ENCODE peak calls at places on chromosomes 11 and 22, in five cellular contexts. F, I, U, Z and V are unnamed samples.

GRCh38 chr11:351411-351810 is 17.9 kb upstream of the B4GALNT4 start:
- DNase-seq in F (no peak), I (no peak), U (no peak), Z (no peak), V (no peak)

GRCh38 chr11:10263929-10264328 is 30.1 kb downstream of the SBF2 start:
- DNase-seq in F (no peak), I (no peak), U (no peak), Z (no peak), V (no peak)

GRCh38 chr11:32960553-32961164 is 55.0 kb upstream of the DEPDC7 start:
- DNase-seq in F (peak), I (no peak), U (peak), Z (peak), V (peak)

GRCh38 chr11:121341609-121342008 is 49.0 kb downstream of the SC5D start:
- DNase-seq in F (no peak), I (no peak), U (no peak), Z (no peak), V (no peak)

GRCh38 chr11:88280673-88281316 is 56.7 kb downstream of the CTSC start:
- DNase-seq in F (no peak), I (no peak), U (no peak), Z (no peak), V (no peak)

GRCh38 chr11:93775289-93775688 is 8.8 kb upstream of the MED17 start:
- DNase-seq in F (peak), I (peak), U (peak), Z (no peak), V (peak)

GRCh38 chr11:73752216-73752867 is 8.5 kb downstream of the RAB6A start:
- DNase-seq in F (no peak), I (no peak), U (no peak), Z (no peak), V (no peak)

GRCh38 chr22:36355894-36356293 is 31.9 kb downstream of the MYH9 start:
- DNase-seq in F (no peak), I (no peak), U (no peak), Z (no peak), V (no peak)

GRCh38 chr11:61484541-61484940 is 24.0 kb upstream of the LRRC10B start:
- DNase-seq in F (no peak), I (no peak), U (no peak), Z (no peak), V (no peak)

GRCh38 chr11:35615911-35616900 is 2.1 kb upstream of the FJX1 start:
- DNase-seq in F (peak), I (no peak), U (peak), Z (no peak), V (peak)

GRCh38 chr11:7851391-7851790 is 54.6 kb upstream of the OR5P2 start:
- DNase-seq in F (no peak), I (no peak), U (peak), Z (no peak), V (peak)

GRCh38 chr22:31829505-31829904 is 75.7 kb downstream of the DEPDC5 start:
- DNase-seq in F (peak), I (no peak), U (peak), Z (peak), V (peak)

GRCh38 chr11:76653674-76654309 is 16.8 kb downstream of the LRRC32 start:
- DNase-seq in F (no peak), I (peak), U (no peak), Z (no peak), V (no peak)

GRCh38 chr11:94183886-94184264 is 55.2 kb downstream of the PANX1 start:
- DNase-seq in F (peak), I (peak), U (peak), Z (peak), V (peak)

GRCh38 chr11:126607374-126607773 is 251.9 kb downstream of the ST3GAL4 start:
- DNase-seq in F (peak), I (peak), U (peak), Z (no peak), V (peak)

GRCh38 chr11:44750440-44751005 is 23.8 kb downstream of the TSPAN18 start:
- DNase-seq in F (no peak), I (no peak), U (no peak), Z (no peak), V (no peak)

GRCh38 chr11:27722117-27722844 is 22.0 kb upstream of the BDNF start:
- DNase-seq in F (no peak), I (peak), U (no peak), Z (no peak), V (no peak)

GRCh38 chr11:92152245-92152644 is 72.4 kb upstream of the FAT3 start:
- DNase-seq in F (peak), I (peak), U (no peak), Z (no peak), V (peak)

GRCh38 chr11:104582431-104582830 is 315.8 kb downstream of the CASP12 start:
- DNase-seq in F (no peak), I (no peak), U (no peak), Z (no peak), V (no peak)

GRCh38 chr11:117668291-117668690 is 128.7 kb downstream of the DSCAML1 start:
- DNase-seq in F (no peak), I (no peak), U (no peak), Z (no peak), V (no peak)

GRCh38 chr22:46076651-46077339 is 73.5 kb upstream of the PPARA start:
- DNase-seq in F (peak), I (peak), U (no peak), Z (no peak), V (no peak)

GRCh38 chr22:19703869-19704268 is 10.4 kb upstream of the SEPTIN5 start:
- DNase-seq in F (no peak), I (peak), U (peak), Z (no peak), V (no peak)

DNA sequence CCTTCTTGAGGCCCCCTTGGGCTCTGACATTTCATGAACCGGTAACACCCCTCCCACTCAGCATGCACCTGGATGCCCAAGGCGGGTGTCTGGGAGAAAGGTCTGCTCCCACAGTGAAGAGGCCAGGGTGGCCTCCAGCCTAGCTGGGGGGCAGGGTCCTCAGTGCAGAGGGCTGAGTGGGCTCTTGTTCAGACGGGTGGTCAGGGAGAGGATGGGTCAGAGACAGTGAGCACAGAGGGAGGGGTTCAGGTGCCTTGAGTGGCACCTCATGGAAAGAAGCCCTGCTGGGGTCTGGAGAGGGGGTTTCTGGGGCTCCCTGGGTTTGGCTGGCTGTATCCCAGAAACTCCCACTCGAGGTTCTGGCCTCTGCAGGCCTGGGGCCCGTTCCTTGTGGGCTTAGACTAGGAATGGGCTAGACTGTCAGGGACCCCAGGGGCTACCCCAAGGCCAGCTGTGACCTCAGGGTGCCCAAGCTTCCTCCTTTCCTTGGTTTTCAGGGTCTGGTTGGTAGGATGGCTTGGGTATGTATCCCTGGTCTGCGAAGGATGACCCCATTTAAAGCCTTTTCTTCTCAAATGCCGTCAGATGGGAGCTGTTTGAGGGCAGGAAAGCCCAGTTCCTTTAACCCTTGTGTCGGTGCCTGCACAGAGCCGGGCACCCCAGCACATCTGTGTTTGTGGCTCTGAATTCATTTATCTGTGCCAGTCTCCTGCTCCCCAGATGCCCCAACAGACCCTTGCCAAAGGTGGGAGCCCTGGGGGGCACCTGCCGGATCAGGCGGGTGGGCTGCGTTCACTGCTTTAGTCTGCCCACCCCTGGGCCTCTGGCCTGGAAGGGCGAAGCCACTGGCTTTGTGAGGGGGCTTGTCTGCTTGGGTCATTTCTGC is 1.3 kb downstream of the SYNGR1 start:
- DNase-seq in F (no peak), I (no peak), U (peak), Z (no peak), V (no peak)
- TF ChIP-seq ESRRA in F (no peak), I (no peak), U (no peak), Z (no peak), V (no peak)

DNA sequence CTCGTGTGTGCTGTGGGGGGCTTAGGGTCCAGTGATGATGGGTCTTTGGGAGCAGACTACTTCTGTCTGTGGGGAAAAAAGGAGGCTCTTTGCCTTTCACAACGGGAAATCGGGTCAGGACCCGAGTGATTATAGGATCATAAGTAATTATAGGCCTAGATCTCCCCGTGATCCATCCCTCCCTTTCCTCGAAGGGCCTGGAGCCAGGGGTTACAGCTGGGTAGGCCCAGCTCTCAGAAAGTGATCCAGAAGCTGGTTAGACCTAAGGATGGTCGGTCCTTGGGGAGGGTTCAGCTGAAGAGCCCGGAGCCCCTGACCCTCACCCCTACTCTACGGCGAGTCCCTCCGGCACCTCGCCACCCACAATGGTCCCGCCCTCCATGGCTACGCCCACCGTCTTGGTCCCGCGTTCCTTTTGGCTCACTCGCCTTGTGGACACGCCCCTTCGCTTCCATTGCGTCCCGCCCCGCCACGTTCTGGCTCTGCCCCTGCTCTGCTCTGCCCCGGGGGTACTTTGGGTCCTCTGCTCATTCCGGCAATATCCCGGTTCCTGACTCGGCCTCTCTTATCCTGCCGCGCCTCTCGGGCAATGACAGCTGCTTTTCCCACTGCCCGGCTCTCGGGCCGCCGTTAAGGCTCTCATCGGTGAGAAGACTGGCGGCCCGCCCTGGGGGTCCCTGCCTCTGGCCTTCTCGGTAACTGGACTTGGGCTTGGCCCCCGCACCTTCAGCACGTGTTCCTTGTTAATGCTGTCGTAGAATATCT is 5.0 kb downstream of the IGSF22 start:
- DNase-seq in F (peak), I (peak), U (peak), Z (no peak), V (no peak)
- TF ChIP-seq ESRRA in F (no peak), I (no peak), U (no peak), Z (no peak), V (no peak)

GRCh38 chr11:71211631-71212030 is 40.7 kb downstream of the SHANK2 start:
- DNase-seq in F (no peak), I (no peak), U (no peak), Z (no peak), V (no peak)
- TF ChIP-seq ESRRA in F (no peak), I (no peak), U (no peak), Z (no peak), V (no peak)

GRCh38 chr11:70204466-70204799 is 1.3 kb downstream of the FADD start:
- DNase-seq in F (no peak), I (no peak), U (peak), Z (no peak), V (no peak)

GRCh38 chr11:70201876-70202861 is 927 bp upstream of the FADD start:
- DNase-seq in F (no peak), I (no peak), U (no peak), Z (no peak), V (no peak)

GRCh38 chr11:70205049-70205725 is 2.1 kb downstream of the FADD start:
- DNase-seq in F (no peak), I (no peak), U (no peak), Z (no peak), V (no peak)

GRCh38 chr11:70202898-70203748 is at the start of gene FADD:
- DNase-seq in F (peak), I (peak), U (peak), Z (peak), V (peak)

DNA sequence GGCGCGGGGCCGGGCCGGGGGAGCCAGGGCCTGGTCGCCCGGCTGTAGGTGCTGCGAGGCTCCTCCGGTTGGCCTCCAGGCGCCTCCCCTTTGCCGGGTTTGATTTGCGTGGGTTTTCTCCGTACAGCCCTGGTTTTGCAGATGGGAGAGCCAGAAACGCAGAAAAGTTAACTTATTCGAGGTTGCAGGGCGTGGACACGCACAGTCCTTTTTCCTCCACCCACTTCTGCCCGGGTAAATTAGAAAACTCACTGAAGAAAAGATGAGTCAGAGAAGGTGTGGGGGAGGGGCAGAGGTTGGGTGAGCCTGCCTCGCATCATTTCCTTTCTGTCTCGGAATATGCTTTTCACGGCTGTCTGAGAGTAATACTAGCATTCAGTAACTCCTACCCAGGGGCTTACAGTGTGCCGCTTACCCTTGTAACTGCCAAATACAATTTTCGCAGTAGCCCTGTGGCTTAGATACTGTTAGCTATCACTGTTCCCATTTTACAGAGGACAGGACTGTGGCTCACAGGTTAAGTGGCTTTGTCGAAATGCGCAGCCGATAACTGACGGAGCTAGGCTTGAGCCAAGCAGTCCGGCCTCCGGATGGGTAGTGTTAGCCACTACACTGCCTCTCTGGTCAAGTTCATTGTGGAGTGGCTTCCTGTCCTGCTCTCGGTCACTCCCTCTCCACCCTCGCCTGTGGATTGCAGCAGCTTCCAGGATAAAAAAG is 811 bp downstream of the FADD start:
- DNase-seq in F (peak), I (no peak), U (peak), Z (peak), V (peak)
- TF ChIP-seq ESRRA in F (no peak), I (no peak), U (no peak), Z (no peak), V (no peak)

DNA sequence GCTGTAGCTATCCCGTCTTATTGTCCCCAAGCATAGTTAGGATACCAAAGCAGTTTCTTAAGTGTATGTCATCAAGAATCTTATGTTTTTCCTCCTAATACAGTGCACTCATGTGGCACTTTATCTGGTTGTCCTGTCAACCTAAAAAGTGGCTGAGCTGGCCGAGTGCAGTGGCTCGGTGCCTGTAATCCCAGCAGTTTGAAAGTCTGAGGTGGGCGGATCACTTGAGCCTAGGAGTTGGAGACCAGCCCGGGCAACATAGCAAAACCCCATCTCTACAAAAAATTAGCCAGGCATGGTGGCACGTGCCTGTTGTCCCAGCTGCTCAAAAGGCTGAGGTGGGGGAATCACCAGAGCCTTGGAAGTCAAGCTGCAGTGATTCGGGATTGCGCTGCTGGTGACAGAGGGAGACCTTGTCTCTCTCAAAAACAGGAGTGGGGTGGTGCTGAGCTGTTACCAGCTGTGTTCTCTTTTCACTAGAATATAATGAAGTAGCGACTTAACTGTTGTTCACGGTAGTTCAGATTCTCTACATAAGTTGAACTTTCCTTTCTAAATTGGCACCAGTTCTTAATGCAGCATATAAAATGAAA is 48.1 kb downstream of the EP300 start:
- DNase-seq in F (no peak), I (no peak), U (no peak), Z (no peak), V (no peak)
- TF ChIP-seq ESRRA in F (no peak), I (no peak), U (no peak), Z (no peak), V (no peak)

GRCh38 chr11:2187267-2187707 is 15.7 kb upstream of the TH start:
- DNase-seq in F (no peak), I (no peak), U (no peak), Z (no peak), V (no peak)

GRCh38 chr11:2185324-2186085 is 13.9 kb upstream of the TH start:
- DNase-seq in F (no peak), I (no peak), U (no peak), Z (no peak), V (no peak)

GRCh38 chr11:2188745-2189144 is 17.1 kb upstream of the TH start:
- DNase-seq in F (no peak), I (no peak), U (no peak), Z (no peak), V (no peak)

GRCh38 chr11:2189938-2190669 is 18.5 kb upstream of the TH start:
- DNase-seq in F (no peak), I (no peak), U (no peak), Z (no peak), V (no peak)

GRCh38 chr11:2186669-2187266 is 15.2 kb upstream of the TH start:
- DNase-seq in F (peak), I (peak), U (no peak), Z (no peak), V (peak)
- TF ChIP-seq ESRRA in F (no peak), I (no peak), U (no peak), Z (no peak), V (no peak)